ENCODE peak calls at places on chromosomes 16 and 17, in eight cellular contexts. B is MCF 10A, C is AG09309, N is BJ, D is WTC11, U is psoas muscle, O is spleen, G is cardiac muscle cell. I is an unnamed sample.

GRCh38 chr17:2357931-2358434 is 20.7 kb downstream of the SGSM2 start:
- DNase-seq in D (no peak), U (no peak), G (no peak), C (no peak), B (no peak), N (no peak), O (no peak), I (no peak)

GRCh38 chr17:9381068-9381467 is 194.6 kb downstream of the STX8 start:
- DNase-seq in D (no peak), C (no peak), U (no peak), O (no peak), B (no peak), N (no peak), G (no peak), I (no peak)

GRCh38 chr17:17749025-17749772 is 67.9 kb downstream of the RAI1 start:
- DNase-seq in U (no peak), B (no peak), D (peak), C (no peak), G (no peak), O (peak), N (no peak), I (no peak)

GRCh38 chr16:6884002-6884401 is 448.6 kb upstream of the RBFOX1 start:
- DNase-seq in D (no peak), G (no peak), N (no peak), C (no peak), O (no peak), U (no peak), B (no peak), I (no peak)

GRCh38 chr16:80938035-80938927 is 68.4 kb downstream of the CMC2 start:
- DNase-seq in N (peak), D (no peak), U (peak), C (peak), B (peak), O (no peak), G (peak), I (peak)

GRCh38 chr17:80443916-80444708 is 29.1 kb downstream of the ENDOV start:
- DNase-seq in N (no peak), D (peak), C (no peak), U (no peak), B (no peak), G (no peak), O (no peak), I (no peak)

GRCh38 chr17:79729761-79730160 is 982 bp upstream of the ENPP7 start:
- DNase-seq in O (no peak), D (no peak), G (no peak), N (no peak), U (no peak), C (no peak), B (no peak), I (no peak)

GRCh38 chr16:75606507-75606906 is 16.6 kb downstream of the ADAT1 start:
- DNase-seq in D (no peak), B (no peak), N (no peak), U (no peak), C (no peak), O (no peak), G (no peak), I (no peak)

GRCh38 chr17:79431175-79431574 is 179.7 kb downstream of the RBFOX3 start:
- DNase-seq in B (no peak), C (no peak), U (no peak), D (no peak), O (no peak), N (no peak), G (no peak), I (no peak)

GRCh38 chr16:66520406-66521194 is 29.3 kb downstream of the TK2 start:
- DNase-seq in U (no peak), C (no peak), G (no peak), B (no peak), O (peak), N (no peak), D (no peak), I (peak)

GRCh38 chr16:66968847-66969246 is 7.8 kb downstream of the CES3 start:
- DNase-seq in U (no peak), O (no peak), B (no peak), N (no peak), C (no peak), D (no peak), G (no peak), I (no peak)

GRCh38 chr17:1958134-1958881 is 66.8 kb downstream of the RTN4RL1 start:
- DNase-seq in C (no peak), U (no peak), D (no peak), O (no peak), G (peak), N (no peak), B (no peak), I (no peak)

GRCh38 chr16:11175850-11176341 is 80.1 kb downstream of the SOCS1 start:
- DNase-seq in O (no peak), U (no peak), C (no peak), G (no peak), B (no peak), N (no peak), D (no peak), I (no peak)

GRCh38 chr17:1259910-1260389 is 10.3 kb upstream of the BHLHA9 start:
- DNase-seq in N (no peak), O (no peak), B (no peak), G (peak), D (no peak), C (no peak), U (no peak), I (peak)

GRCh38 chr17:51725185-51725584 is 433.3 kb downstream of the CA10 start:
- DNase-seq in O (no peak), B (no peak), C (no peak), U (no peak), D (no peak), G (no peak), N (no peak), I (no peak)

GRCh38 chr16:21169249-21169981 is 10.9 kb downstream of the LDAF1 start:
- DNase-seq in C (no peak), U (no peak), D (no peak), G (no peak), O (no peak), B (peak), N (no peak), I (peak)

GRCh38 chr17:81009124-81009523 is 17.5 kb downstream of the CHMP6 start:
- DNase-seq in G (no peak), N (no peak), O (no peak), U (peak), D (no peak), B (no peak), C (no peak), I (no peak)

GRCh38 chr16:51818342-51818944 is 667.4 kb upstream of the SALL1 start:
- DNase-seq in O (no peak), N (no peak), U (no peak), G (peak), D (peak), C (no peak), B (peak), I (peak)

GRCh38 chr16:23509441-23509754 is 896 bp downstream of the GGA2 start:
- DNase-seq in B (no peak), G (no peak), D (no peak), C (no peak), U (no peak), N (no peak), O (no peak), I (no peak)

GRCh38 chr16:23508589-23509440 is 1.5 kb downstream of the GGA2 start:
- DNase-seq in B (no peak), C (no peak), G (peak), U (no peak), N (no peak), O (peak), D (peak), I (no peak)

GRCh38 chr16:23511731-23512130 is 1.4 kb upstream of the GGA2 start:
- DNase-seq in U (no peak), D (no peak), N (no peak), C (no peak), O (no peak), G (no peak), B (no peak), I (no peak)

GRCh38 chr16:23509763-23510153 is 536 bp downstream of the GGA2 start:
- DNase-seq in G (peak), U (no peak), O (no peak), C (no peak), B (no peak), N (no peak), D (peak), I (peak)

DNA sequence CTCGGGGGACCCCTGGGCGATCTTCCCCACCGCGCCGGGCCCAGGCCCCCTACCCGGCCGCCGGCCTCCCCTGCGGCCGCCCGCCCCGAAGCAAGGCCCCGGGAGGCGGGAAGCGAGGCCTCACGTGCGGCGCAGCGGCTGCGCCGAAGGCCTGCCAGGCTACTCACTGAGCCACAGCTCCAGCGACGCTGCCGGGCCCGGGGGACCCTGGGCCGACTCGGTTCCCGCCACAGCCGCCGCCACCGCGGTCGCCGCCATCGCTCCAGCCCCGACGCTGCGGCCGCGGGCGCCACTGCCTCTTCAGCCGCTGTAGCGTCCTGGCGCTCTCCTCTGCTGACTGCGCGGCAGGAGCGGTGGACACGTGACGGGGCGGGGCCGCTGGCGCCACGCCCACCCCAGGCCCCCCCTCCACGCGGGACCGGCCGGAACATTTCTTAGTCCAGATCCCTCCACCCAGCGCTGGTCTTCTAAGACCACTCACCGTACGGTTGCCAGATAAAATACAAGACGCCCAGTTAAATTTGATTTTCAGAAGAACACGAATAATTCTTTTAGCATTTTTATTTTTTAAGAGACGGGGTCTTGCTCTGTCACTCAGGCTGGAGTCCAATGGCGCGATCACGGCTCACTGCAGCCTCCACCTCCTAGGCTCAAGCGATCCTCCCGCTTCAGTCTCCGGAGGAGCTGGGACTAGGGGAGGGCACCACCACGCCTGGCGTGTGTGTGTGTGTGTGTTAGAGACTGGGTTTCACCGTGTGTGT is at the start of gene GGA2:
- DNase-seq in G (peak), U (peak), B (peak), C (peak), O (peak), N (peak), D (peak), I (peak)
- TF ChIP-seq CTCF in G (no peak), U (peak), B (no peak), C (no peak), O (no peak), N (no peak), D (no peak), I (no peak)

GRCh38 chr17:82825540-82826124 is 14.2 kb downstream of the ZNF750 start:
- DNase-seq in C (no peak), N (no peak), B (no peak), G (no peak), D (no peak), U (no peak), O (no peak), I (no peak)

GRCh38 chr17:82822281-82822680 is 17.5 kb downstream of the ZNF750 start:
- DNase-seq in O (no peak), B (no peak), D (no peak), U (no peak), C (no peak), G (no peak), N (no peak), I (no peak)

GRCh38 chr17:82820278-82821251 is 19.3 kb downstream of the ZNF750 start:
- DNase-seq in U (no peak), O (no peak), G (no peak), B (no peak), D (no peak), C (no peak), N (no peak), I (no peak)

GRCh38 chr17:82821554-82821953 is 18.3 kb downstream of the ZNF750 start:
- DNase-seq in D (no peak), C (no peak), N (no peak), B (no peak), U (no peak), G (no peak), O (no peak), I (no peak)

GRCh38 chr17:82823004-82823403 is 16.8 kb downstream of the ZNF750 start:
- DNase-seq in O (no peak), B (no peak), N (no peak), D (peak), C (no peak), G (no peak), U (no peak), I (no peak)
- TF ChIP-seq CTCF in O (no peak), B (peak), N (peak), D (peak), C (peak), G (peak), U (peak), I (no peak)

DNA sequence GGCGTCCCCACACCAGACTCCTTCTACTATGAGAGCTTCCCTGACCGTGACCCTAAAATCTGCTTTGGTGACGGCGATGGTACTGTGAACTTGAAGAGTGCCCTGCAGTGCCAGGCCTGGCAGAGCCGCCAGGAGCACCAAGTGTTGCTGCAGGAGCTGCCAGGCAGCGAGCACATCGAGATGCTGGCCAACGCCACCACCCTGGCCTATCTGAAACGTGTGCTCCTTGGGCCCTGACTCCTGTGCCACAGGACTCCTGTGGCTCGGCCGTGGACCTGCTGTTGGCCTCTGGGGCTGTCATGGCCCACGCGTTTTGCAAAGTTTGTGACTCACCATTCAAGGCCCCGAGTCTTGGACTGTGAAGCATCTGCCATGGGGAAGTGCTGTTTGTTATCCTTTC is 4.9 kb upstream of the SLC7A6 start:
- DNase-seq in G (no peak), B (no peak), O (no peak), D (no peak), N (no peak), U (no peak), C (no peak), I (no peak)
- TF ChIP-seq CTCF in G (no peak), B (no peak), O (no peak), D (no peak), N (no peak), U (no peak), C (no peak), I (no peak)

GRCh38 chr17:60586288-60586974 is 13.6 kb upstream of the PPM1D start:
- DNase-seq in N (no peak), B (peak), U (no peak), D (peak), O (no peak), G (no peak), C (no peak), I (no peak)
- TF ChIP-seq CTCF in N (peak), B (peak), U (no peak), D (no peak), O (no peak), G (peak), C (peak), I (peak)

GRCh38 chr17:78359936-78360370 is at the start of gene SOCS3:
- DNase-seq in U (peak), C (no peak), G (peak), B (peak), D (peak), N (no peak), O (peak), I (peak)
- TF ChIP-seq CTCF in U (no peak), C (no peak), G (no peak), B (no peak), D (no peak), N (no peak), O (no peak), I (no peak)

DNA sequence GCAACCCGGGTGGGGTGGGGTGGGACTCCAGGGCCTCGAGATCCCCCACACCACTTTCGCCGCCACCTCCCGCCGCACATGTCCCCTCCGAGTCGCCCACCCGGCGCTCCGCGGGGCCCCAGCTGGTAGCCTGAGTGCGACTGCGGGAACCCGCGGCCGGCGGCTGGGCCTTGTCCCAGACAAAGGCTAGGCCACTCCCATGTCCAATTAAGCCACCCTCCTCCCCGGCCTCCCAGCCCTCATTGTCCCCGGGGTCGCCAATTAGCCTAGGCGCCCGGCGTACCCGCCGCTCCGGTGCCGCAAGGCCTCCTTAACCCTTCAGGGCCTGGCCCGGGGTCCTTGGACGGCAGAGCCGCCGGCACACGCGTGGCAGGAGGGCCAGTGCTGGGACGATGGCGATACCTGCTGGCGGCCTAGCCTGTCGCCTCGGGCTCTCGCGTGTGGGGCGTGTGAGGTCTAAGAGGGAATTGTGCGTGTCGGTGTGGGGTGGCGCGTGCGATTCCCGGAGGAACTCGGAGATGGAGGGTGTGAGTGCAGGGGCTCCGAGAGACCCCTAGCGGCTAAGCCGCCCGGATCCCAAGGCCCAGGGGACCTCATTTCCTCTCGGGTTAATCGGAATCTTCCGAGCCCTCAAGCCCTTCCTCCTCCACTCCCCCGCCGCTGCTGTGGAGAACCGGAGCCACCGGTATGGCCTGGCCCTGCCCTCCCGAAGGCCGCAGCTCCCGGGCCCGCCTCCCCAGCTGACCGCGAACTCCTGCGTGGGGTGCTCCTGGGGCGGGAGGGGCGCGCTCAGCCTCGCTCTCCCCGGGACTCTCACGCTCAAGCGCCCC is 11.7 kb downstream of the TBX2 start:
- DNase-seq in C (no peak), G (peak), N (no peak), O (peak), B (no peak), D (peak), U (no peak), I (peak)
- TF ChIP-seq CTCF in C (peak), G (peak), N (peak), O (no peak), B (no peak), D (peak), U (peak), I (no peak)

GRCh38 chr17:40317880-40318834 is 9.2 kb downstream of the RARA start:
- DNase-seq in D (peak), U (peak), N (peak), O (peak), C (peak), G (peak), B (peak), I (peak)
- TF ChIP-seq CTCF in D (no peak), U (no peak), N (no peak), O (peak), C (no peak), G (no peak), B (no peak), I (no peak)

I was measured in epithelial cell of esophagus.